ENCODE peak calls at places on chromosomes 5 and 9, in six cellular contexts. O is HFF-Myc, C is mesothelial cell of epicardium, M is COR-L47, T is B cell, H is NCI-H1092. S is an unnamed sample.

GRCh38 chr5:72280655-72281069 is 39.4 kb downstream of the MRPS27 start:
- DNase-seq in O (no peak), C (no peak), M (no peak), T (no peak), H (no peak), S (no peak)

GRCh38 chr9:92180669-92181181 is 65.5 kb upstream of the SPTLC1 start:
- DNase-seq in O (peak; percentile 80), C (no peak), M (peak; percentile 53), T (no peak), H (no peak), S (peak; percentile 8)

GRCh38 chr5:55437859-55438206 is 96.9 kb downstream of the PLPP1 start:
- DNase-seq in O (no peak), C (no peak), M (no peak), T (no peak), H (no peak), S (no peak)

GRCh38 chr5:72661405-72661804 is 154.2 kb upstream of the ZNF366 start:
- DNase-seq in O (peak; percentile 26), C (no peak), M (no peak), T (no peak), H (no peak), S (no peak)

GRCh38 chr5:142201471-142201887 is 92.9 kb downstream of the NDFIP1 start:
- DNase-seq in O (peak; percentile 75), C (no peak), M (no peak), T (no peak), H (no peak), S (peak; percentile 52)

GRCh38 chr5:149172261-149172660 is 31.0 kb downstream of the ABLIM3 start:
- DNase-seq in O (no peak), C (no peak), M (no peak), T (no peak), H (no peak), S (no peak)

GRCh38 chr5:96297290-96297689 is 135.8 kb downstream of the PCSK1 start:
- DNase-seq in O (peak; percentile 35), C (no peak), M (no peak), T (no peak), H (no peak), S (no peak)

GRCh38 chr5:3594514-3595101 is 1.0 kb upstream of the IRX1 start:
- DNase-seq in O (no peak), C (no peak), M (no peak), T (no peak), H (no peak), S (no peak)

GRCh38 chr9:14451949-14452348 is 138.0 kb upstream of the NFIB start:
- DNase-seq in O (no peak), C (no peak), M (no peak), T (no peak), H (no peak), S (no peak)

GRCh38 chr9:114906922-114907571 is 23.3 kb downstream of the TNFSF8 start:
- DNase-seq in O (no peak), C (no peak), M (peak; percentile 50), T (peak; percentile 43), H (peak; percentile 66), S (no peak)

GRCh38 chr5:43729846-43730478 is 127.0 kb downstream of the NNT start:
- DNase-seq in O (no peak), C (no peak), M (peak; percentile 16), T (no peak), H (no peak), S (no peak)

S was measured in retinal pigment epithelial cell.